ENCODE peak calls at places on chromosomes 1 and 21, in ten cellular contexts. G is RKO; H is right cardiac atrium; F is lower leg skin; X is Daoy; M is activated T-helper 1 cell treated with Interleukin-2 at 50 U/mL for 16 hours; E is activated naive CD8-positive, alpha-beta T cell treated with anti-CD3 and anti-CD28 coated beads, Interleukin-2, amount 50 U/mL, for 24 hours; U is AG20443; J is iris pigment epithelial cell; B is NCI-H1417 treated with DMSO at 0.1 percent for 48 hours. I is an unnamed sample.

GRCh38 chr1:212401042-212401441 is 13.6 kb downstream of the PACC1 start:
- DNase-seq in G (no peak), H (no peak), F (peak), X (no peak), M (no peak), E (no peak), U (no peak), J (no peak), B (no peak), I (no peak)

GRCh38 chr21:39633043-39633442 is 20.3 kb downstream of the B3GALT5 start:
- DNase-seq in G (peak), H (no peak), F (no peak), X (peak), M (no peak), E (no peak), U (no peak), J (peak), B (no peak), I (no peak)

GRCh38 chr1:32538887-32539583 is at the start of gene ZBTB8A:
- DNase-seq in G (peak), H (peak), F (peak), X (peak), M (no peak), E (peak), U (peak), J (peak), B (peak), I (peak)

GRCh38 chr1:207673399-207673798 is 28.5 kb downstream of the CR1L start:
- DNase-seq in G (no peak), H (no peak), F (no peak), X (peak), M (no peak), E (no peak), U (no peak), J (peak), B (no peak), I (no peak)

GRCh38 chr1:10718083-10718415 is 78.4 kb downstream of the CASZ1 start:
- DNase-seq in G (no peak), H (peak), F (no peak), X (no peak), M (no peak), E (no peak), U (no peak), J (no peak), B (no peak), I (no peak)

GRCh38 chr1:21289127-21289526 is 1.1 kb downstream of the ECE1 start:
- DNase-seq in G (no peak), H (peak), F (no peak), X (no peak), M (no peak), E (no peak), U (no peak), J (no peak), B (no peak), I (no peak)

GRCh38 chr1:169586395-169587255 is at the start of gene F5:
- DNase-seq in G (peak), H (peak), F (peak), X (peak), M (peak), E (peak), U (peak), J (peak), B (no peak), I (peak)

GRCh38 chr1:167427843-167428242 is 90.5 kb downstream of the CD247 start:
- DNase-seq in G (no peak), H (peak), F (no peak), X (no peak), M (no peak), E (no peak), U (no peak), J (no peak), B (no peak), I (no peak)

GRCh38 chr1:66371233-66372005 is 162.5 kb upstream of the SGIP1 start:
- DNase-seq in G (no peak), H (peak), F (no peak), X (peak), M (no peak), E (no peak), U (peak), J (peak), B (no peak), I (peak)

GRCh38 chr1:158809261-158809660 is 21.9 kb upstream of the MNDA start:
- DNase-seq in G (no peak), H (no peak), F (no peak), X (no peak), M (no peak), E (no peak), U (no peak), J (no peak), B (no peak), I (no peak)

GRCh38 chr1:34926156-34926555 is 3.3 kb downstream of the DLGAP3 start:
- DNase-seq in G (peak), H (no peak), F (no peak), X (no peak), M (no peak), E (no peak), U (no peak), J (no peak), B (no peak), I (no peak)

GRCh38 chr1:241611063-241611462 is 29.1 kb downstream of the CHML start:
- DNase-seq in G (peak), H (no peak), F (no peak), X (peak), M (no peak), E (no peak), U (peak), J (peak), B (peak), I (peak)

GRCh38 chr1:154607084-154607747 is 770 bp downstream of the ADAR start:
- DNase-seq in G (peak), H (peak), F (peak), X (peak), M (no peak), E (no peak), U (peak), J (peak), B (no peak), I (peak)